ENCODE peak calls at places on chromosomes 6 and 20, in five cellular contexts. R, P, F, Y and D are unnamed samples.

GRCh38 chr6:44527191-44527960 is 139.9 kb downstream of the CDC5L start:
- DNase-seq in R (no peak), P (no peak), F (no peak), Y (no peak), D (no peak)

GRCh38 chr20:8860011-8860495 is 208.8 kb upstream of the PLCB4 start:
- DNase-seq in R (peak), P (no peak), F (no peak), Y (no peak), D (no peak)

GRCh38 chr20:24672181-24672880 is 202.9 kb downstream of the SYNDIG1 start:
- DNase-seq in R (peak), P (no peak), F (no peak), Y (no peak), D (no peak)

GRCh38 chr20:4064118-4064962 is 49.0 kb upstream of the RNF24 start:
- DNase-seq in R (peak), P (peak), F (peak), Y (no peak), D (no peak)

GRCh38 chr20:18919996-18920395 is 106.4 kb downstream of the SCP2D1 start:
- DNase-seq in R (no peak), P (no peak), F (no peak), Y (no peak), D (no peak)

GRCh38 chr6:129510930-129511329 is 199.0 kb downstream of the ARHGAP18 start:
- DNase-seq in R (peak), P (no peak), F (no peak), Y (no peak), D (no peak)

GRCh38 chr6:29702519-29703103 is 20.6 kb upstream of the HLA-F start:
- DNase-seq in R (peak), P (peak), F (peak), Y (no peak), D (peak)

GRCh38 chr6:116468293-116468692 is 7.1 kb downstream of the CALHM6 start:
- DNase-seq in R (no peak), P (no peak), F (no peak), Y (no peak), D (no peak)

GRCh38 chr20:41889871-41890224 is 271.7 kb upstream of the CHD6 start:
- DNase-seq in R (no peak), P (no peak), F (no peak), Y (no peak), D (no peak)

GRCh38 chr20:37193226-37193625 is 13.9 kb upstream of the MROH8 start:
- DNase-seq in R (no peak), P (no peak), F (no peak), Y (no peak), D (no peak)

GRCh38 chr20:43955244-43956191 is 40.9 kb downstream of the TOX2 start:
- DNase-seq in R (peak), P (no peak), F (no peak), Y (no peak), D (peak)

GRCh38 chr20:48926267-48926666 is 4.8 kb downstream of the ARFGEF2 start:
- DNase-seq in R (no peak), P (no peak), F (no peak), Y (no peak), D (no peak)

GRCh38 chr6:31540640-31541039 is 1.2 kb downstream of the DDX39B start:
- DNase-seq in R (no peak), P (no peak), F (no peak), Y (no peak), D (no peak)

GRCh38 chr20:52859156-52859887 is 112.8 kb upstream of the TSHZ2 start:
- DNase-seq in R (peak), P (no peak), F (no peak), Y (no peak), D (no peak)

GRCh38 chr6:36822506-36823269 is 16.6 kb downstream of the CPNE5 start:
- DNase-seq in R (no peak), P (no peak), F (no peak), Y (no peak), D (no peak)

GRCh38 chr6:143803769-143804540 is 39.2 kb upstream of the LTV1 start:
- DNase-seq in R (no peak), P (no peak), F (no peak), Y (no peak), D (no peak)

GRCh38 chr20:59122377-59122932 is 41.2 kb upstream of the ZNF831 start:
- DNase-seq in R (no peak), P (no peak), F (no peak), Y (no peak), D (no peak)

GRCh38 chr6:163774485-163774884 is 360.0 kb downstream of the QKI start:
- DNase-seq in R (no peak), P (no peak), F (no peak), Y (no peak), D (no peak)

GRCh38 chr6:72621243-72622093 is at the start of gene KCNQ5:
- DNase-seq in R (no peak), P (peak), F (peak), Y (peak), D (peak)

GRCh38 chr20:47167846-47168245 is 188.7 kb downstream of the ZMYND8 start:
- DNase-seq in R (no peak), P (no peak), F (no peak), Y (no peak), D (no peak)

GRCh38 chr6:35511183-35511941 is 1.3 kb downstream of the TULP1 start:
- DNase-seq in R (no peak), P (no peak), F (no peak), Y (no peak), D (no peak)